ENCODE peak calls at places on chromosomes 12 and 14, in eight cellular contexts. O is colonic mucosa, N is lower leg skin, K is SK-N-SH, L is upper lobe of left lung, X is endodermal cell, J is right lobe of liver, E is AG10803. Y is an unnamed sample.

GRCh38 chr12:64714551-64714968 is 44.6 kb downstream of the GNS start:
- DNase-seq in X (no peak), N (no peak), J (no peak), K (no peak), O (no peak), L (peak), E (no peak), Y (no peak)

GRCh38 chr12:106304001-106304421 is 1.5 kb downstream of the TCP11L2 start:
- DNase-seq in X (peak), E (peak), J (no peak), K (no peak), O (no peak), L (no peak), N (no peak), Y (no peak)

GRCh38 chr12:857611-858010 is 91.9 kb downstream of the RAD52 start:
- DNase-seq in N (peak), J (no peak), L (no peak), E (peak), K (no peak), O (no peak), X (no peak), Y (no peak)

GRCh38 chr12:106739815-106740552 is 34.5 kb upstream of the RIC8B start:
- DNase-seq in E (no peak), X (peak), N (no peak), K (no peak), J (no peak), O (no peak), L (no peak), Y (no peak)

GRCh38 chr14:53929871-53930685 is 26.5 kb downstream of the BMP4 start:
- DNase-seq in K (no peak), X (peak), J (peak), E (no peak), O (peak), N (no peak), L (no peak), Y (no peak)

GRCh38 chr12:64780531-64781373 is 21.5 kb upstream of the GNS start:
- DNase-seq in L (peak), J (peak), E (no peak), O (peak), K (peak), X (peak), N (no peak), Y (no peak)

GRCh38 chr14:37565550-37565949 is 29.5 kb downstream of the FOXA1 start:
- DNase-seq in J (no peak), E (no peak), O (no peak), L (no peak), X (no peak), K (no peak), N (no peak), Y (no peak)

GRCh38 chr12:39070775-39071174 is 165.4 kb upstream of the CPNE8 start:
- DNase-seq in X (no peak), O (no peak), N (no peak), K (no peak), E (no peak), L (no peak), J (no peak), Y (no peak)

GRCh38 chr12:25950329-25951115 is 8.0 kb upstream of the RASSF8 start:
- DNase-seq in J (no peak), K (no peak), O (no peak), L (no peak), N (no peak), X (no peak), E (no peak), Y (no peak)

GRCh38 chr12:69167648-69168165 is 71.7 kb upstream of the CPSF6 start:
- DNase-seq in E (no peak), J (no peak), O (no peak), X (peak), K (no peak), L (no peak), N (no peak), Y (no peak)

GRCh38 chr12:105476616-105477015 is 146.1 kb downstream of the C12orf75 start:
- DNase-seq in N (no peak), O (no peak), K (no peak), E (no peak), J (no peak), L (no peak), X (no peak), Y (no peak)

GRCh38 chr14:93085916-93086315 is 29.8 kb downstream of the ITPK1 start:
- DNase-seq in N (no peak), E (no peak), L (no peak), J (no peak), K (no peak), X (peak), O (no peak), Y (no peak)

GRCh38 chr12:30508205-30508967 is 187.3 kb downstream of the IPO8 start:
- DNase-seq in O (no peak), N (no peak), E (no peak), K (no peak), X (no peak), L (no peak), J (no peak), Y (no peak)

GRCh38 chr12:103908877-103909276 is 21.3 kb upstream of the HSP90B1 start:
- DNase-seq in J (no peak), E (peak), O (no peak), K (no peak), X (no peak), L (no peak), N (no peak), Y (no peak)

GRCh38 chr12:121968880-121969279 is 50.5 kb downstream of the CFAP251 start:
- DNase-seq in L (peak), K (no peak), X (peak), O (no peak), J (no peak), E (no peak), N (no peak), Y (no peak)

GRCh38 chr14:102795060-102795925 is 18.0 kb downstream of the TRAF3 start:
- DNase-seq in E (peak), L (peak), J (peak), K (no peak), X (no peak), N (peak), O (peak), Y (no peak)

GRCh38 chr14:103401223-103402214 is 16.3 kb downstream of the MARK3 start:
- DNase-seq in N (no peak), O (no peak), L (no peak), J (no peak), E (peak), K (no peak), X (no peak), Y (peak)

GRCh38 chr12:111777345-111778045 is 10.8 kb downstream of the ALDH2 start:
- DNase-seq in E (no peak), O (peak), J (peak), L (peak), N (no peak), K (no peak), X (no peak), Y (no peak)

GRCh38 chr12:46292754-46293402 is 24.0 kb upstream of the SLC38A1 start:
- DNase-seq in N (no peak), X (no peak), O (no peak), K (no peak), E (peak), L (no peak), J (no peak), Y (no peak)

GRCh38 chr12:26058308-26058707 is 66.5 kb downstream of the BHLHE41 start:
- DNase-seq in L (no peak), X (no peak), O (no peak), N (no peak), J (no peak), K (no peak), E (no peak), Y (no peak)

GRCh38 chr14:69475194-69475818 is 9.2 kb upstream of the PLEKHD1 start:
- DNase-seq in L (no peak), X (no peak), N (no peak), E (no peak), O (no peak), K (peak), J (no peak), Y (no peak)

GRCh38 chr12:88242161-88242925 is 100.2 kb downstream of the TMTC3 start:
- DNase-seq in E (peak), N (peak), X (no peak), K (no peak), O (no peak), J (no peak), L (no peak), Y (peak)

GRCh38 chr12:132593521-132593920 is 16.9 kb downstream of the LRCOL1 start:
- DNase-seq in K (peak), N (no peak), J (no peak), O (no peak), E (no peak), L (no peak), X (no peak), Y (no peak)

GRCh38 chr12:111369496-111370220 is 763 bp upstream of the PHETA1 start:
- DNase-seq in J (no peak), X (no peak), E (no peak), O (no peak), K (no peak), N (no peak), L (no peak), Y (no peak)

GRCh38 chr14:74299061-74299545 is 3.6 kb downstream of the ABCD4 start:
- DNase-seq in N (peak), O (peak), J (no peak), L (no peak), K (no peak), E (peak), X (peak), Y (no peak)

GRCh38 chr12:1634590-1635191 is 5.7 kb downstream of the WNT5B start:
- DNase-seq in E (peak), L (peak), J (peak), N (peak), X (peak), K (peak), O (peak), Y (peak)

GRCh38 chr12:27013606-27014084 is 539 bp downstream of the TM7SF3 start:
- DNase-seq in J (no peak), X (no peak), K (no peak), E (peak), O (peak), L (no peak), N (peak), Y (no peak)

GRCh38 chr12:52004042-52004648 is 2.6 kb upstream of the TAMALIN start:
- DNase-seq in O (peak), E (peak), N (no peak), X (peak), L (peak), K (peak), J (peak), Y (no peak)

GRCh38 chr12:110689601-110690430 is 901 bp upstream of the HVCN1 start:
- DNase-seq in N (no peak), L (no peak), J (peak), K (no peak), X (peak), O (peak), E (peak), Y (no peak)

GRCh38 chr12:28536088-28536487 is 345.8 kb downstream of the CCDC91 start:
- DNase-seq in L (no peak), E (peak), J (no peak), X (no peak), K (no peak), N (no peak), O (no peak), Y (no peak)

GRCh38 chr12:124281309-124281708 is 13.6 kb upstream of the RFLNA start:
- DNase-seq in K (no peak), N (no peak), E (no peak), X (no peak), O (no peak), J (no peak), L (no peak), Y (no peak)

GRCh38 chr12:104792570-104792969 is 165.5 kb downstream of the SLC41A2 start:
- DNase-seq in N (peak), O (peak), J (no peak), E (peak), X (no peak), K (no peak), L (no peak), Y (peak)

GRCh38 chr12:43891856-43892574 is 56.1 kb downstream of the TMEM117 start:
- DNase-seq in K (no peak), L (no peak), E (no peak), X (no peak), J (no peak), O (no peak), N (no peak), Y (no peak)

GRCh38 chr12:66942741-66943465 is 264.0 kb upstream of the GRIP1 start:
- DNase-seq in E (no peak), N (no peak), X (peak), L (no peak), O (no peak), J (no peak), K (peak), Y (no peak)

GRCh38 chr12:54017027-54017788 is 8.4 kb downstream of the HOXC8 start:
- DNase-seq in X (peak), O (no peak), E (no peak), N (no peak), J (no peak), K (peak), L (no peak), Y (no peak)
- TF ChIP-seq CTCF in X (peak), O (no peak), E (peak), N (no peak), J (no peak), K (no peak), L (no peak), Y (no peak)

DNA sequence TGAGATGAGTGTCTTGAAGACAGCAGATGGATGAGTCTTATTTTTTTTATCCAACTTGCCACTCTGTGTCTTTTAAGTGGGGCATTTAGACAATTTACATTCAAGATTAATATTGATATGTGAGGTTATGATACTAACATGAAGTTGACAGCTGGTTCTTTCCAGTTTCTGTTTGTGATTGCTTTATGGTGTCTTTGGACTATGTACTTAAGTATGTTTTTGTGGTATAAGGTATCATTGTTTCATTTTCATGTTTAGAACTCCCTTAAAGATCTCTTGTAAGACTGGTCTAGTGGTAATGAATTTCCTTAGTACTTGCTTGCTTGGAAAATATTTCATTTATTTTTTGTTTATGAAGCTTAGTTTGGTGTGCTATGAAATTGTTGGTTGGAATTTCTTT is 550.3 kb upstream of the NOVA1 start:
- DNase-seq in J (no peak), E (no peak), O (no peak), X (no peak), L (no peak), N (no peak), K (no peak), Y (no peak)
- H3K4me3 ChIP-seq in J (no peak), E (no peak), O (no peak), X (no peak), L (no peak), N (no peak), K (no peak), Y (no peak)

GRCh38 chr12:68118096-68118755 is 41.3 kb downstream of the IFNG start:
- DNase-seq in N (no peak), E (no peak), O (no peak), K (no peak), X (peak), J (no peak), L (no peak), Y (no peak)

GRCh38 chr12:68109444-68110217 is 49.9 kb downstream of the IFNG start:
- DNase-seq in J (no peak), L (no peak), N (no peak), X (peak), E (no peak), K (no peak), O (no peak), Y (no peak)

GRCh38 chr12:68109001-68109400 is 50.5 kb downstream of the IFNG start:
- DNase-seq in X (no peak), E (no peak), O (no peak), N (no peak), L (no peak), J (no peak), K (no peak), Y (no peak)

GRCh38 chr12:68111995-68112394 is 47.5 kb downstream of the IFNG start:
- DNase-seq in K (no peak), E (no peak), N (no peak), L (no peak), J (no peak), X (no peak), O (no peak), Y (no peak)

DNA sequence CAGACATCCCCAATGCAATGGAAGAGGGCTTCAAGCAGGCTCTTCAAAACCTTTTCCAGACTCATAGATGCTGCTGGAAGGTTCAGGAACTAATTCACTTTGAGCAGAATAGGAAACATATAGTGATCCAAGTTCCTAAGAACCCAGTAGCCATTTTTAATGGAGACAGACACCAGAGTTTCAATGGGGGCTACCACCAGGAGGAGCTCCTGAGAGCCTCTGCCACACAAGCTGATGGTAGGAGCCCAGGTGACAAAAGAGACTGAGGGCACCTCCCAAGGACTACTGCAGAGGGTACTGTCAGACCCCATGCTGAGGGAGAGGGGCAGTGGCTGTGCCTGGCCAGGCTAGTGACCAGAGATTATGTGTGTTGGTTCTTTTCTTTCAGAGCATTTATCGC is 45.9 kb downstream of the IFNG start:
- DNase-seq in K (no peak), N (no peak), E (no peak), X (peak), O (peak), L (no peak), J (no peak), Y (no peak)
- TF ChIP-seq CTCF in K (peak), N (no peak), E (peak), X (peak), O (no peak), L (no peak), J (peak), Y (peak)

GRCh38 chr14:46054526-46054925 is 597.1 kb downstream of the RPL10L start:
- DNase-seq in N (no peak), X (no peak), L (no peak), J (no peak), O (no peak), E (peak), K (no peak), Y (peak)

GRCh38 chr14:46063872-46064271 is 587.7 kb downstream of the RPL10L start:
- DNase-seq in J (no peak), K (peak), L (no peak), N (no peak), E (no peak), X (peak), O (no peak), Y (no peak)

GRCh38 chr14:46053221-46053620 is 598.4 kb downstream of the RPL10L start:
- DNase-seq in L (no peak), K (no peak), N (no peak), E (no peak), J (no peak), X (no peak), O (no peak), Y (no peak)

DNA sequence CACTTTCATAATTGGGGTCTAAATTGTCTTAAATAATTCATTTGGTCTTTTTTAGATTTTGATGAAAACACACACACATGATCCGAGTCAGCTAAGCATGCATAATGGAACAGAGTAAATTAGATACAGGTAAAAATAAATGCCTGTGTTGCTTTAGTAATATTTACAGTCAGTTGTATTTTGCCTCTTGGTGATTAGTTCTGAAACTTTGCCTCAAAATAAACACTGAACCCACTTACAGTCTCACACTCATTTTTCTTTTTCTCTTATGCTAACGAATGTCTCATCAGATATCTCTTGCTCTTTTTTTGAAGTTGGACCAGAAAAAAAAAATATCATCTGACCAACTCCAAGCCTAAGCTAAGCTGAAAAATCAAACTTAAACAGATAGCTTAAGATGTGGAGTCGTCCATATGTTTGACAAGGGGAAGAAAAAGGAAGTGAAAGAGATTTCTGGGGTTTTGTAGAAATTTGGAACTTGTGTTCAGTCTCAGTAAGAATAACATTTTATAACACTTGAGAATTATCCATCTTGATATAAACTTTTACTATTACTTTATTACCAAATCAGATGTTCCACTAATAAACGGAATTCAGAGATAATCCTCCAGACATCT is 592.5 kb downstream of the RPL10L start:
- DNase-seq in K (no peak), O (no peak), X (no peak), E (no peak), L (no peak), J (no peak), N (no peak), Y (no peak)
- H3K4me3 ChIP-seq in K (no peak), O (no peak), X (no peak), E (no peak), L (no peak), J (no peak), N (no peak), Y (no peak)

GRCh38 chr12:7046383-7047143 is 14.0 kb upstream of the C1S start:
- DNase-seq in E (no peak), J (no peak), X (no peak), K (no peak), N (no peak), L (no peak), O (no peak), Y (no peak)
- TF ChIP-seq CTCF in E (no peak), J (no peak), X (peak), K (no peak), N (no peak), L (no peak), O (no peak), Y (no peak)

GRCh38 chr12:113069149-113069548 is 12.6 kb downstream of the DTX1 start:
- DNase-seq in L (no peak), J (no peak), K (no peak), E (no peak), O (no peak), N (no peak), X (peak), Y (no peak)

GRCh38 chr12:113068312-113068935 is 11.9 kb downstream of the DTX1 start:
- DNase-seq in X (no peak), K (no peak), J (no peak), L (no peak), E (no peak), N (no peak), O (no peak), Y (no peak)

GRCh38 chr12:113071063-113071426 is 14.5 kb downstream of the DTX1 start:
- DNase-seq in L (no peak), E (no peak), J (peak), N (no peak), O (no peak), X (no peak), K (no peak), Y (no peak)

GRCh38 chr12:113070117-113070906 is 13.8 kb downstream of the DTX1 start:
- DNase-seq in X (no peak), O (peak), N (no peak), J (peak), K (no peak), L (no peak), E (no peak), Y (no peak)

GRCh38 chr12:113069751-113070116 is 13.2 kb downstream of the DTX1 start:
- DNase-seq in E (no peak), L (no peak), X (no peak), J (peak), N (no peak), O (no peak), K (no peak), Y (no peak)
- H3K4me3 ChIP-seq in E (no peak), L (no peak), X (no peak), J (no peak), N (no peak), O (no peak), K (no peak), Y (no peak)

GRCh38 chr12:53611304-53611703 is 14.9 kb downstream of the ATF7 start:
- DNase-seq in K (no peak), O (no peak), E (no peak), X (no peak), L (no peak), J (no peak), N (no peak), Y (no peak)
- TF ChIP-seq CTCF in K (no peak), O (no peak), E (no peak), X (no peak), L (no peak), J (no peak), N (no peak), Y (no peak)

Y was measured in HFF-Myc.